ENCODE peak calls at places on chromosomes 11 and 22, in seven cellular contexts. H, W, D, A, U, M and Z are unnamed samples.

GRCh38 chr11:9160166-9160565 is 68.8 kb upstream of the SCUBE2 start:
- DNase-seq in U (peak; percentile 64), M (no peak), H (no peak), A (no peak), D (no peak), W (no peak), Z (no peak)

GRCh38 chr11:26778000-26778757 is 56.3 kb upstream of the SLC5A12 start:
- DNase-seq in U (peak; percentile 41), W (no peak), H (no peak), D (no peak), A (no peak), M (no peak), Z (no peak)

GRCh38 chr22:37337204-37337943 is 55.1 kb downstream of the CYTH4 start:
- DNase-seq in H (no peak), W (no peak), D (no peak), U (peak; percentile 34), A (no peak), M (no peak), Z (no peak)

GRCh38 chr11:34680918-34681554 is 60.1 kb downstream of the EHF start:
- DNase-seq in W (no peak), H (peak; percentile 66), D (no peak), A (no peak), M (peak; percentile 86), U (peak; percentile 12), Z (no peak)

GRCh38 chr22:44192098-44192810 is 11.5 kb downstream of the PARVG start:
- DNase-seq in A (peak; percentile 81), W (peak; percentile 27), D (peak; percentile 75), U (peak; percentile 13), M (peak; percentile 18), H (no peak), Z (no peak)

GRCh38 chr11:119460582-119460981 is 37.6 kb upstream of the THY1 start:
- DNase-seq in W (no peak), U (peak; percentile 86), A (peak; percentile 53), M (no peak), D (no peak), H (no peak), Z (no peak)

GRCh38 chr11:35010656-35011055 is 94.2 kb downstream of the PDHX start:
- DNase-seq in D (no peak), U (no peak), M (no peak), W (no peak), H (no peak), A (no peak), Z (no peak)

GRCh38 chr22:22424210-22424800 is 84.2 kb downstream of the ZNF280B start:
- DNase-seq in D (no peak), H (no peak), M (no peak), U (peak; percentile 5), W (no peak), A (no peak), Z (no peak)

GRCh38 chr11:71211631-71212030 is 40.7 kb downstream of the SHANK2 start:
- DNase-seq in U (no peak), H (no peak), W (no peak), M (no peak), D (no peak), A (peak; percentile 0), Z (no peak)

GRCh38 chr11:43503417-43503816 is 144.7 kb downstream of the TTC17 start:
- DNase-seq in M (no peak), U (no peak), W (no peak), A (peak; percentile 65), D (no peak), H (no peak), Z (no peak)

GRCh38 chr22:23376256-23376655 is 195.9 kb downstream of the BCR start:
- DNase-seq in H (peak; percentile 7), W (peak; percentile 14), M (peak; percentile 2), D (peak; percentile 69), A (peak; percentile 84), U (peak; percentile 6), Z (peak; percentile 74)

GRCh38 chr11:61338783-61339489 is 5.9 kb downstream of the TKFC start:
- DNase-seq in W (no peak), D (no peak), M (no peak), U (no peak), H (no peak), A (no peak), Z (no peak)

GRCh38 chr11:66879583-66879982 is 22.7 kb downstream of the LRFN4 start:
- DNase-seq in M (no peak), U (no peak), A (no peak), D (no peak), H (no peak), W (no peak), Z (no peak)

GRCh38 chr11:15159085-15159484 is 44.4 kb downstream of the INSC start:
- DNase-seq in H (no peak), W (no peak), M (peak; percentile 15), D (peak; percentile 51), U (peak; percentile 29), A (peak; percentile 79), Z (peak; percentile 27)

GRCh38 chr11:120013325-120014250 is 124.3 kb downstream of the TRIM29 start:
- DNase-seq in A (peak; percentile 48), W (no peak), M (peak; percentile 18), D (peak; percentile 82), U (peak; percentile 49), H (no peak), Z (peak; percentile 71)

GRCh38 chr11:33620423-33621120 is 80.1 kb downstream of the C11orf91 start:
- DNase-seq in M (no peak), D (no peak), H (no peak), U (peak; percentile 44), W (no peak), A (peak; percentile 25), Z (no peak)

GRCh38 chr11:13029872-13030271 is 20.8 kb downstream of the RASSF10 start:
- DNase-seq in D (no peak), W (no peak), U (no peak), A (no peak), H (no peak), M (no peak), Z (no peak)

GRCh38 chr22:44539467-44540063 is 41.5 kb upstream of the RTL6 start:
- DNase-seq in M (no peak), W (no peak), H (no peak), A (no peak), U (no peak), D (no peak), Z (no peak)

GRCh38 chr11:130909650-130910049 is 6.6 kb downstream of the SNX19 start:
- DNase-seq in W (no peak), A (no peak), D (no peak), H (no peak), U (peak; percentile 64), M (no peak), Z (no peak)

GRCh38 chr22:37326726-37327125 is 44.4 kb downstream of the CYTH4 start:
- DNase-seq in W (no peak), D (no peak), U (no peak), H (no peak), A (no peak), M (no peak), Z (peak; percentile 48)

GRCh38 chr11:2002807-2003206 is 5.2 kb upstream of the H19 start:
- DNase-seq in H (no peak), A (no peak), W (no peak), M (no peak), U (no peak), D (no peak), Z (no peak)

GRCh38 chr11:132022718-132023117 is 652.3 kb downstream of the NTM start:
- DNase-seq in M (no peak), U (peak; percentile 21), A (no peak), W (no peak), D (no peak), H (no peak), Z (no peak)

GRCh38 chr11:118442903-118443589 is 6.8 kb downstream of the KMT2A start:
- DNase-seq in H (no peak), M (no peak), D (no peak), W (no peak), U (no peak), A (no peak), Z (no peak)

GRCh38 chr11:108597736-108598355 is 4.3 kb upstream of the EXPH5 start:
- DNase-seq in W (no peak), U (peak; percentile 24), M (no peak), A (no peak), D (no peak), H (no peak), Z (no peak)

GRCh38 chr11:71490731-71491390 is 36.2 kb upstream of the KRTAP5-7 start:
- DNase-seq in M (no peak), W (no peak), D (no peak), A (no peak), H (no peak), U (no peak), Z (no peak)

GRCh38 chr11:61577383-61578118 is 3.3 kb downstream of the SYT7 start:
- DNase-seq in H (no peak), M (no peak), A (no peak), W (no peak), D (no peak), U (no peak), Z (peak; percentile 97)

GRCh38 chr22:17896552-17896951 is 122.3 kb upstream of the BID start:
- DNase-seq in W (no peak), U (peak; percentile 27), H (no peak), A (no peak), M (no peak), D (peak; percentile 65), Z (peak; percentile 52)

GRCh38 chr22:19431641-19432091 is at the start of gene HIRA:
- DNase-seq in U (peak; percentile 84), M (peak; percentile 74), A (peak; percentile 94), D (peak; percentile 85), W (peak; percentile 91), H (peak; percentile 47), Z (peak; percentile 72)

GRCh38 chr11:114501901-114502300 is 57.8 kb downstream of the NXPE1 start:
- DNase-seq in M (no peak), U (no peak), D (no peak), H (no peak), A (no peak), W (no peak), Z (no peak)

GRCh38 chr22:38735465-38736256 is 20.1 kb downstream of the SUN2 start:
- DNase-seq in H (peak; percentile 21), A (no peak), D (no peak), M (no peak), U (no peak), W (no peak), Z (no peak)

GRCh38 chr22:45576730-45577464 is 74.2 kb downstream of the FBLN1 start:
- DNase-seq in D (no peak), M (no peak), H (no peak), A (no peak), W (no peak), U (no peak), Z (no peak)

GRCh38 chr11:78419327-78419726 is 1.7 kb upstream of the GAB2 start:
- DNase-seq in D (no peak), H (peak; percentile 8), W (no peak), M (no peak), U (peak; percentile 99), A (no peak), Z (no peak)

GRCh38 chr22:34105461-34106062 is 185.3 kb upstream of the LARGE1 start:
- DNase-seq in W (no peak), U (no peak), A (peak; percentile 74), D (peak; percentile 71), H (peak; percentile 54), M (peak; percentile 32), Z (peak; percentile 46)

GRCh38 chr22:22030493-22031182 is 48.1 kb upstream of the TOP3B start:
- DNase-seq in H (no peak), D (peak; percentile 46), U (peak; percentile 30), A (peak; percentile 99), W (no peak), M (no peak), Z (peak; percentile 44)